ENCODE peak calls at places on chromosomes 4 and X, in five cellular contexts. D is mesothelial cell of epicardium; Y is cardiac fibroblast; F is stimulated activated CD4-positive, alpha-beta T cell treated with anti-CD3 and anti-CD28 coated beads, Interleukin-12 subunit alpha, Interleukin-12 subunit beta, amount 100 ng/mL, for 48 hours; G is Kasumi-1. T is an unnamed sample.
A peak's percentile ranks its signal among the peaks of the same experiment; 100 is the strongest.

GRCh38 chr4:39320381-39321115 is 45.6 kb downstream of the RFC1 start:
- DNase-seq in Y (peak; percentile 48), D (no peak), F (no peak), G (no peak), T (no peak)

GRCh38 chr4:7254736-7255487 is 62.6 kb downstream of the SORCS2 start:
- DNase-seq in Y (peak; percentile 67), F (no peak), G (no peak), D (no peak), T (no peak)

GRCh38 chrX:131977619-131978018 is 45.5 kb upstream of the STK26 start:
- DNase-seq in G (no peak), F (no peak), D (no peak), Y (peak; percentile 0), T (no peak)

GRCh38 chrX:22666441-22666840 is 333.3 kb upstream of the DDX53 start:
- DNase-seq in G (peak; percentile 5), D (no peak), F (no peak), Y (peak; percentile 54), T (no peak)

GRCh38 chrX:26783512-26784225 is 567.7 kb downstream of the MAGEB5 start:
- DNase-seq in G (peak; percentile 28), Y (peak; percentile 48), D (no peak), F (no peak), T (no peak)

GRCh38 chrX:2614911-2615310 is 76.2 kb upstream of the CD99 start:
- DNase-seq in F (no peak), Y (peak; percentile 92), D (no peak), G (no peak), T (no peak)

GRCh38 chrX:123976671-123977316 is 15.3 kb downstream of the STAG2 start:
- DNase-seq in F (no peak), D (no peak), G (peak; percentile 40), Y (peak; percentile 61), T (no peak)

GRCh38 chrX:6203462-6204215 is 25.0 kb downstream of the NLGN4X start:
- DNase-seq in G (no peak), F (no peak), Y (no peak), D (no peak), T (no peak)

GRCh38 chr4:161182913-161183312 is 980.9 kb downstream of the FSTL5 start:
- DNase-seq in F (no peak), G (no peak), D (no peak), Y (no peak), T (no peak)

GRCh38 chr4:1463927-1464540 is 57.8 kb upstream of the NKX1-1 start:
- DNase-seq in Y (no peak), G (no peak), F (no peak), D (no peak), T (no peak)

GRCh38 chr4:2141022-2141761 is 82.1 kb downstream of the NAT8L start:
- DNase-seq in D (no peak), Y (no peak), G (no peak), F (no peak), T (no peak)

T was measured in effector memory CD4-positive, alpha-beta T cell.